ENCODE peak calls at places on chromosomes 2 and 18, in four cellular contexts. One of them, this sample, is unnamed.

GRCh38 chr2:133040175-133040574 is 370.2 kb upstream of the LYPD1 start:
- DNase-seq in RCC 7860: peak
- DNase-seq in fibroblast of lung: peak
- DNase-seq in CD8-positive, alpha-beta T cell: no peak
- DNase-seq in this sample: no peak

GRCh38 chr18:1014496-1014895 is 109.8 kb downstream of the ADCYAP1 start:
- DNase-seq in RCC 7860: no peak
- DNase-seq in CD8-positive, alpha-beta T cell: no peak
- DNase-seq in fibroblast of lung: peak
- DNase-seq in this sample: no peak

GRCh38 chr2:182300603-182301002 is 126.2 kb downstream of the PDE1A start:
- DNase-seq in CD8-positive, alpha-beta T cell: no peak
- DNase-seq in RCC 7860: no peak
- DNase-seq in fibroblast of lung: peak
- DNase-seq in this sample: no peak

GRCh38 chr2:204545861-204546773 is 842 bp downstream of the PARD3B start:
- DNase-seq in RCC 7860: no peak
- DNase-seq in CD8-positive, alpha-beta T cell: no peak
- DNase-seq in fibroblast of lung: no peak
- DNase-seq in this sample: peak

GRCh38 chr18:54357082-54357659 is 487 bp downstream of the STARD6 start:
- DNase-seq in CD8-positive, alpha-beta T cell: no peak
- DNase-seq in fibroblast of lung: no peak
- DNase-seq in RCC 7860: no peak
- DNase-seq in this sample: no peak

GRCh38 chr2:85789271-85789670 is 35.5 kb downstream of the ATOH8 start:
- DNase-seq in RCC 7860: no peak
- DNase-seq in fibroblast of lung: no peak
- DNase-seq in CD8-positive, alpha-beta T cell: no peak
- DNase-seq in this sample: no peak

GRCh38 chr2:237910576-237911362 is 51.3 kb downstream of the RAMP1 start:
- DNase-seq in fibroblast of lung: no peak
- DNase-seq in RCC 7860: no peak
- DNase-seq in CD8-positive, alpha-beta T cell: no peak
- DNase-seq in this sample: no peak

GRCh38 chr2:128350736-128351135 is 32.1 kb upstream of the HS6ST1 start:
- DNase-seq in RCC 7860: no peak
- DNase-seq in CD8-positive, alpha-beta T cell: no peak
- DNase-seq in fibroblast of lung: no peak
- DNase-seq in this sample: no peak

GRCh38 chr2:46010223-46010924 is 286.8 kb upstream of the EPAS1 start:
- DNase-seq in RCC 7860: no peak
- DNase-seq in fibroblast of lung: no peak
- DNase-seq in CD8-positive, alpha-beta T cell: no peak
- DNase-seq in this sample: no peak

GRCh38 chr2:97926936-97927335 is 68.8 kb downstream of the TMEM131 start:
- DNase-seq in RCC 7860: no peak
- DNase-seq in CD8-positive, alpha-beta T cell: no peak
- DNase-seq in fibroblast of lung: no peak
- DNase-seq in this sample: no peak

GRCh38 chr2:137133231-137133630 is 367.9 kb downstream of the THSD7B start:
- DNase-seq in CD8-positive, alpha-beta T cell: no peak
- DNase-seq in RCC 7860: no peak
- DNase-seq in fibroblast of lung: no peak
- DNase-seq in this sample: no peak

GRCh38 chr2:56580242-56580641 is 396.5 kb downstream of the CCDC85A start:
- DNase-seq in fibroblast of lung: peak
- DNase-seq in RCC 7860: peak
- DNase-seq in CD8-positive, alpha-beta T cell: no peak
- DNase-seq in this sample: no peak

GRCh38 chr2:45898819-45899218 is 247.3 kb downstream of the PRKCE start:
- DNase-seq in CD8-positive, alpha-beta T cell: no peak
- DNase-seq in RCC 7860: no peak
- DNase-seq in fibroblast of lung: no peak
- DNase-seq in this sample: no peak

GRCh38 chr18:25350561-25351201 is 1.3 kb downstream of the ZNF521 start:
- DNase-seq in CD8-positive, alpha-beta T cell: peak
- DNase-seq in fibroblast of lung: peak
- DNase-seq in RCC 7860: no peak
- DNase-seq in this sample: no peak

GRCh38 chr2:69997296-69998184 is 36.1 kb upstream of the ASPRV1 start:
- DNase-seq in fibroblast of lung: peak
- DNase-seq in CD8-positive, alpha-beta T cell: no peak
- DNase-seq in RCC 7860: peak
- DNase-seq in this sample: no peak

GRCh38 chr2:197952540-197953202 is 148.3 kb downstream of the PLCL1 start:
- DNase-seq in CD8-positive, alpha-beta T cell: no peak
- DNase-seq in fibroblast of lung: no peak
- DNase-seq in RCC 7860: peak
- DNase-seq in this sample: no peak

GRCh38 chr2:237702439-237703397 is 75.3 kb downstream of the LRRFIP1 start:
- DNase-seq in RCC 7860: peak
- DNase-seq in fibroblast of lung: peak
- DNase-seq in CD8-positive, alpha-beta T cell: peak
- DNase-seq in this sample: no peak

GRCh38 chr18:48741866-48742265 is 203.0 kb downstream of the CTIF start:
- DNase-seq in fibroblast of lung: no peak
- DNase-seq in RCC 7860: no peak
- DNase-seq in CD8-positive, alpha-beta T cell: no peak
- DNase-seq in this sample: no peak

GRCh38 chr2:224997802-224998201 is 44.5 kb downstream of the DOCK10 start:
- DNase-seq in CD8-positive, alpha-beta T cell: no peak
- DNase-seq in fibroblast of lung: peak
- DNase-seq in RCC 7860: no peak
- DNase-seq in this sample: no peak

GRCh38 chr18:79515331-79515730 is 119.6 kb downstream of the NFATC1 start:
- DNase-seq in fibroblast of lung: no peak
- DNase-seq in RCC 7860: no peak
- DNase-seq in CD8-positive, alpha-beta T cell: no peak
- DNase-seq in this sample: no peak

GRCh38 chr2:57022496-57022895 is 838.7 kb downstream of the CCDC85A start:
- DNase-seq in RCC 7860: no peak
- DNase-seq in CD8-positive, alpha-beta T cell: no peak
- DNase-seq in fibroblast of lung: peak
- DNase-seq in this sample: no peak